ENCODE peak calls at places on chromosome 16, in six cellular contexts. One of them, this sample, is unnamed.

GRCh38 chr16:53518550-53519416 is 15.8 kb upstream of the AKTIP start:
- DNase-seq in EL: peak
- DNase-seq in activated CD4-positive, alpha-beta T cell treated with anti-CD3 and anti-CD28 coated beads, Interleukin-2, amount 10 ng/mL, durations not matched to agents 7 days and 5 days: peak
- DNase-seq in endodermal cell: no peak
- DNase-seq in psoas muscle: no peak
- DNase-seq in sigmoid colon: no peak
- DNase-seq in this sample: no peak

GRCh38 chr16:8863594-8864424 is 5.0 kb downstream of the CARHSP1 start:
- DNase-seq in EL: no peak
- DNase-seq in activated CD4-positive, alpha-beta T cell treated with anti-CD3 and anti-CD28 coated beads, Interleukin-2, amount 10 ng/mL, durations not matched to agents 7 days and 5 days: no peak
- DNase-seq in endodermal cell: peak
- DNase-seq in psoas muscle: peak
- DNase-seq in sigmoid colon: no peak
- DNase-seq in this sample: peak

GRCh38 chr16:11957591-11958395 is 7.2 kb upstream of the TNFRSF17 start:
- DNase-seq in EL: no peak
- DNase-seq in activated CD4-positive, alpha-beta T cell treated with anti-CD3 and anti-CD28 coated beads, Interleukin-2, amount 10 ng/mL, durations not matched to agents 7 days and 5 days: no peak
- DNase-seq in endodermal cell: no peak
- DNase-seq in psoas muscle: no peak
- DNase-seq in sigmoid colon: peak
- DNase-seq in this sample: no peak

GRCh38 chr16:79047337-79047736 is 553.2 kb downstream of the MAF start:
- DNase-seq in EL: no peak
- DNase-seq in activated CD4-positive, alpha-beta T cell treated with anti-CD3 and anti-CD28 coated beads, Interleukin-2, amount 10 ng/mL, durations not matched to agents 7 days and 5 days: peak
- DNase-seq in endodermal cell: no peak
- DNase-seq in psoas muscle: no peak
- DNase-seq in sigmoid colon: no peak
- DNase-seq in this sample: no peak

GRCh38 chr16:70430667-70431536 is 8.0 kb downstream of the ST3GAL2 start:
- DNase-seq in EL: no peak
- DNase-seq in activated CD4-positive, alpha-beta T cell treated with anti-CD3 and anti-CD28 coated beads, Interleukin-2, amount 10 ng/mL, durations not matched to agents 7 days and 5 days: peak
- DNase-seq in endodermal cell: peak
- DNase-seq in psoas muscle: no peak
- DNase-seq in sigmoid colon: no peak
- DNase-seq in this sample: peak

GRCh38 chr16:2919511-2920255 is 8.0 kb downstream of the FLYWCH1 start:
- DNase-seq in EL: peak
- DNase-seq in activated CD4-positive, alpha-beta T cell treated with anti-CD3 and anti-CD28 coated beads, Interleukin-2, amount 10 ng/mL, durations not matched to agents 7 days and 5 days: peak
- DNase-seq in endodermal cell: peak
- DNase-seq in psoas muscle: peak
- DNase-seq in sigmoid colon: peak
- DNase-seq in this sample: peak

GRCh38 chr16:13507530-13507929 is 412.4 kb upstream of the ERCC4 start:
- DNase-seq in EL: no peak
- DNase-seq in activated CD4-positive, alpha-beta T cell treated with anti-CD3 and anti-CD28 coated beads, Interleukin-2, amount 10 ng/mL, durations not matched to agents 7 days and 5 days: no peak
- DNase-seq in endodermal cell: no peak
- DNase-seq in psoas muscle: no peak
- DNase-seq in sigmoid colon: no peak
- DNase-seq in this sample: no peak

GRCh38 chr16:87742781-87743490 is 22.9 kb downstream of the KLHDC4 start:
- DNase-seq in EL: no peak
- DNase-seq in activated CD4-positive, alpha-beta T cell treated with anti-CD3 and anti-CD28 coated beads, Interleukin-2, amount 10 ng/mL, durations not matched to agents 7 days and 5 days: no peak
- DNase-seq in endodermal cell: no peak
- DNase-seq in psoas muscle: no peak
- DNase-seq in sigmoid colon: no peak
- DNase-seq in this sample: no peak

GRCh38 chr16:4426021-4426684 is 485 bp downstream of the DNAJA3 start:
- DNase-seq in EL: peak
- DNase-seq in activated CD4-positive, alpha-beta T cell treated with anti-CD3 and anti-CD28 coated beads, Interleukin-2, amount 10 ng/mL, durations not matched to agents 7 days and 5 days: no peak
- DNase-seq in endodermal cell: no peak
- DNase-seq in psoas muscle: no peak
- DNase-seq in sigmoid colon: no peak
- DNase-seq in this sample: no peak

GRCh38 chr16:55871411-55872038 is 3.6 kb downstream of the CES5A start:
- DNase-seq in EL: no peak
- DNase-seq in activated CD4-positive, alpha-beta T cell treated with anti-CD3 and anti-CD28 coated beads, Interleukin-2, amount 10 ng/mL, durations not matched to agents 7 days and 5 days: no peak
- DNase-seq in endodermal cell: no peak
- DNase-seq in psoas muscle: no peak
- DNase-seq in sigmoid colon: no peak
- DNase-seq in this sample: no peak

GRCh38 chr16:47141773-47142468 is 1.8 kb downstream of the NETO2 start:
- DNase-seq in EL: peak
- DNase-seq in activated CD4-positive, alpha-beta T cell treated with anti-CD3 and anti-CD28 coated beads, Interleukin-2, amount 10 ng/mL, durations not matched to agents 7 days and 5 days: peak
- DNase-seq in endodermal cell: peak
- DNase-seq in psoas muscle: peak
- DNase-seq in sigmoid colon: peak
- DNase-seq in this sample: peak

GRCh38 chr16:87560428-87561199 is 41.7 kb upstream of the JPH3 start:
- DNase-seq in EL: peak
- DNase-seq in activated CD4-positive, alpha-beta T cell treated with anti-CD3 and anti-CD28 coated beads, Interleukin-2, amount 10 ng/mL, durations not matched to agents 7 days and 5 days: peak
- DNase-seq in endodermal cell: peak
- DNase-seq in psoas muscle: no peak
- DNase-seq in sigmoid colon: no peak
- DNase-seq in this sample: peak

GRCh38 chr16:27430923-27431484 is 29.0 kb downstream of the IL21R start:
- DNase-seq in EL: no peak
- DNase-seq in activated CD4-positive, alpha-beta T cell treated with anti-CD3 and anti-CD28 coated beads, Interleukin-2, amount 10 ng/mL, durations not matched to agents 7 days and 5 days: no peak
- DNase-seq in endodermal cell: no peak
- DNase-seq in psoas muscle: no peak
- DNase-seq in sigmoid colon: peak
- DNase-seq in this sample: peak

GRCh38 chr16:1863681-1864460 is 8.1 kb downstream of the MEIOB start:
- DNase-seq in EL: peak
- DNase-seq in activated CD4-positive, alpha-beta T cell treated with anti-CD3 and anti-CD28 coated beads, Interleukin-2, amount 10 ng/mL, durations not matched to agents 7 days and 5 days: no peak
- DNase-seq in endodermal cell: no peak
- DNase-seq in psoas muscle: no peak
- DNase-seq in sigmoid colon: no peak
- DNase-seq in this sample: peak

GRCh38 chr16:81604960-81605383 is 160.4 kb downstream of the CMIP start:
- DNase-seq in EL: peak
- DNase-seq in activated CD4-positive, alpha-beta T cell treated with anti-CD3 and anti-CD28 coated beads, Interleukin-2, amount 10 ng/mL, durations not matched to agents 7 days and 5 days: no peak
- DNase-seq in endodermal cell: no peak
- DNase-seq in psoas muscle: no peak
- DNase-seq in sigmoid colon: no peak
- DNase-seq in this sample: no peak

GRCh38 chr16:23575834-23576233 is 18.3 kb downstream of the UBFD1 start:
- DNase-seq in EL: no peak
- DNase-seq in activated CD4-positive, alpha-beta T cell treated with anti-CD3 and anti-CD28 coated beads, Interleukin-2, amount 10 ng/mL, durations not matched to agents 7 days and 5 days: no peak
- DNase-seq in endodermal cell: no peak
- DNase-seq in psoas muscle: no peak
- DNase-seq in sigmoid colon: no peak
- DNase-seq in this sample: no peak

GRCh38 chr16:10668322-10669045 is 26.2 kb downstream of the TEKT5 start:
- DNase-seq in EL: peak
- DNase-seq in activated CD4-positive, alpha-beta T cell treated with anti-CD3 and anti-CD28 coated beads, Interleukin-2, amount 10 ng/mL, durations not matched to agents 7 days and 5 days: no peak
- DNase-seq in endodermal cell: peak
- DNase-seq in psoas muscle: no peak
- DNase-seq in sigmoid colon: no peak
- DNase-seq in this sample: peak

GRCh38 chr16:80656731-80657150 is 115.9 kb downstream of the DYNLRB2 start:
- DNase-seq in EL: no peak
- DNase-seq in activated CD4-positive, alpha-beta T cell treated with anti-CD3 and anti-CD28 coated beads, Interleukin-2, amount 10 ng/mL, durations not matched to agents 7 days and 5 days: peak
- DNase-seq in endodermal cell: no peak
- DNase-seq in psoas muscle: no peak
- DNase-seq in sigmoid colon: no peak
- DNase-seq in this sample: no peak

GRCh38 chr16:2003827-2004641 is 5.6 kb downstream of the ZNF598 start:
- DNase-seq in EL: peak
- DNase-seq in activated CD4-positive, alpha-beta T cell treated with anti-CD3 and anti-CD28 coated beads, Interleukin-2, amount 10 ng/mL, durations not matched to agents 7 days and 5 days: peak
- DNase-seq in endodermal cell: peak
- DNase-seq in psoas muscle: peak
- DNase-seq in sigmoid colon: peak
- DNase-seq in this sample: peak

GRCh38 chr16:19432429-19432828 is 14.7 kb downstream of the TMC5 start:
- DNase-seq in EL: no peak
- DNase-seq in activated CD4-positive, alpha-beta T cell treated with anti-CD3 and anti-CD28 coated beads, Interleukin-2, amount 10 ng/mL, durations not matched to agents 7 days and 5 days: no peak
- DNase-seq in endodermal cell: no peak
- DNase-seq in psoas muscle: no peak
- DNase-seq in sigmoid colon: no peak
- DNase-seq in this sample: no peak

GRCh38 chr16:53839150-53839549 is 135.2 kb downstream of the FTO start:
- DNase-seq in EL: no peak
- DNase-seq in activated CD4-positive, alpha-beta T cell treated with anti-CD3 and anti-CD28 coated beads, Interleukin-2, amount 10 ng/mL, durations not matched to agents 7 days and 5 days: no peak
- DNase-seq in endodermal cell: no peak
- DNase-seq in psoas muscle: no peak
- DNase-seq in sigmoid colon: no peak
- DNase-seq in this sample: no peak

GRCh38 chr16:46743232-46743719 is 4.9 kb downstream of the MYLK3 start:
- DNase-seq in EL: peak
- DNase-seq in activated CD4-positive, alpha-beta T cell treated with anti-CD3 and anti-CD28 coated beads, Interleukin-2, amount 10 ng/mL, durations not matched to agents 7 days and 5 days: peak
- DNase-seq in endodermal cell: peak
- DNase-seq in psoas muscle: no peak
- DNase-seq in sigmoid colon: peak
- DNase-seq in this sample: peak

This sample was measured in ELF-1.